ENCODE peak calls at places on chromosomes 13 and 19, in five cellular contexts. I is transverse colon, M is GM12878, Y is ovary, Z is A549. F is an unnamed sample.

GRCh38 chr13:48559638-48560320 is 26.9 kb upstream of the RCBTB2 start:
- DNase-seq in I (no peak), M (no peak), Y (no peak), Z (no peak), F (no peak)

GRCh38 chr13:50081106-50081898 is 66.1 kb downstream of the KCNRG start:
- DNase-seq in I (peak), M (no peak), Y (peak), Z (no peak), F (peak)

GRCh38 chr13:27131202-27131623 is 40.4 kb downstream of the USP12 start:
- DNase-seq in I (no peak), M (peak), Y (no peak), Z (no peak), F (no peak)

GRCh38 chr13:107209811-107210210 is 641.9 kb upstream of the ARGLU1 start:
- DNase-seq in I (no peak), M (no peak), Y (no peak), Z (no peak), F (no peak)

GRCh38 chr13:71962126-71962525 is 95.1 kb upstream of the DACH1 start:
- DNase-seq in I (no peak), M (no peak), Y (no peak), Z (no peak), F (no peak)

GRCh38 chr19:17020823-17021222 is 5.8 kb downstream of the CPAMD8 start:
- DNase-seq in I (no peak), M (no peak), Y (no peak), Z (no peak), F (no peak)

GRCh38 chr19:10583021-10583776 is 3.9 kb downstream of the AP1M2 start:
- DNase-seq in I (no peak), M (no peak), Y (no peak), Z (no peak), F (no peak)

GRCh38 chr19:33796164-33797100 is at the start of gene KCTD15:
- DNase-seq in I (peak), M (no peak), Y (peak), Z (no peak), F (no peak)

GRCh38 chr13:46728777-46729176 is 68.2 kb downstream of the ESD start:
- DNase-seq in I (no peak), M (no peak), Y (no peak), Z (peak), F (no peak)

GRCh38 chr13:73903561-73903960 is 230.6 kb downstream of the KLF12 start:
- DNase-seq in I (no peak), M (no peak), Y (no peak), Z (no peak), F (no peak)

GRCh38 chr19:53664760-53665159 is 33.0 kb downstream of the DPRX start:
- DNase-seq in I (no peak), M (no peak), Y (no peak), Z (no peak), F (no peak)

GRCh38 chr13:24232037-24232436 is 71.5 kb downstream of the SPATA13 start:
- DNase-seq in I (no peak), M (no peak), Y (no peak), Z (no peak), F (no peak)

GRCh38 chr19:3612901-3613741 is 6.4 kb upstream of the TBXA2R start:
- DNase-seq in I (no peak), M (no peak), Y (peak), Z (no peak), F (no peak)

GRCh38 chr13:48595330-48596127 is 58.2 kb upstream of the CYSLTR2 start:
- DNase-seq in I (peak), M (no peak), Y (peak), Z (peak), F (peak)

GRCh38 chr13:31008400-31009115 is 76.1 kb downstream of the TEX26 start:
- DNase-seq in I (no peak), M (no peak), Y (no peak), Z (no peak), F (no peak)

GRCh38 chr19:3006075-3006767 is 22.9 kb downstream of the TLE2 start:
- DNase-seq in I (peak), M (no peak), Y (no peak), Z (no peak), F (no peak)

GRCh38 chr13:101945435-101945834 is 456.4 kb downstream of the FGF14 start:
- DNase-seq in I (no peak), M (no peak), Y (no peak), Z (no peak), F (no peak)

GRCh38 chr19:9909251-9909650 is 27.1 kb downstream of the OLFM2 start:
- DNase-seq in I (no peak), M (no peak), Y (no peak), Z (no peak), F (no peak)

GRCh38 chr19:20167020-20167644 is at the start of gene ZNF486:
- DNase-seq in I (peak), M (no peak), Y (peak), Z (no peak), F (peak)

GRCh38 chr13:74573654-74574053 is 439.4 kb upstream of the KLF12 start:
- DNase-seq in I (no peak), M (no peak), Y (no peak), Z (no peak), F (no peak)

GRCh38 chr19:47891923-47892666 is 6.0 kb upstream of the SULT2A1 start:
- DNase-seq in I (no peak), M (no peak), Y (no peak), Z (no peak), F (peak)
- TF ChIP-seq POLR2A in I (no peak), M (no peak), Y (no peak), Z (no peak), F (no peak)

GRCh38 chr19:14517446-14517839 is 754 bp downstream of the DNAJB1 start:
- DNase-seq in I (peak), M (no peak), Y (no peak), Z (no peak), F (no peak)
- TF ChIP-seq EP300 in I (no peak), M (no peak), Y (no peak), Z (no peak), F (no peak)

DNA sequence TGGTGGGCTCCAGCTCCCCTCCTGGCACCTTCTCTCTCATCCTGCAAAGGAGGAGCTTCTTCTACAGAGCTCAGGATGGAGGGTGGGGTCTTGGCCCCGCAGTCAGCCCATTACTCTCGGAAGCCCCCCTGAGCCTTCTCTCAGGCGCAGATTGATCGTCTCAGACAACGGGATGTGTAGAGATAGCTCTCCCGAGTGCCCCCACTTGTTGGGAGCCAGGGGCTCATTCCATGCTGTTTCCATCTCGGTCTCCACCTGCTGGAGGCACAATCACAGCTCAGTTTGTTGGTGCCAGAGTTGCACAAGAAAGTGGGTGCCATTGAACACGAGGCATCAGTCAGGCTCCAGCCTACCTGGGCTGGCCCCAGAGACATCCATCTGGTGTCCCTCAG is 3.6 kb upstream of the ZNF135 start:
- DNase-seq in I (no peak), M (no peak), Y (no peak), Z (no peak), F (no peak)
- TF ChIP-seq POLR2A in I (no peak), M (no peak), Y (no peak), Z (no peak), F (no peak)

GRCh38 chr19:18023596-18024212 is 15.7 kb downstream of the ARRDC2 start:
- DNase-seq in I (peak), M (no peak), Y (peak), Z (no peak), F (peak)
- TF ChIP-seq EP300 in I (peak), M (peak), Y (peak), Z (no peak), F (peak)

DNA sequence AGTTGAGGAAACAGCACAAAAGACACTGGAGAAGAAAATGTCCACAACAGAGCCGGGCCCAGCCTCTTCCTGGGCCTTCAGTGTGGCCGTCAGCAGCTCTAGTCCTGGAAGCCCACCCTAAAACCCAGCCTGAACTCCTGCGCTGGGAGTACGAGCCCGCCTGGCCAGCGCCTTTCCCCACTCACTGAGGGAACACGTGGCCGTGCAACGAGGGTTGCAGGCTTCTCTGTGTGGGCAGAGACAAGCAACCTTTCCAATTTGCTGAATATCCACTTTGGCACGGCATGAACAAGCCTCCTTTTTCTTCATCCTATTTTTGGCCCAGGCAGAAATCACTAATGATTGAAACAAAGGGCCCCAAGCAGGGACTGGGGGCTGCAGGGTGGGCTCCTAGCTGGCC is 89.2 kb downstream of the CRYL1 start:
- DNase-seq in I (no peak), M (no peak), Y (no peak), Z (no peak), F (no peak)
- TF ChIP-seq POLR2A in I (no peak), M (no peak), Y (no peak), Z (no peak), F (no peak)

GRCh38 chr19:43444531-43445340 is 20.7 kb downstream of the LYPD3 start:
- DNase-seq in I (no peak), M (no peak), Y (no peak), Z (no peak), F (no peak)
- TF ChIP-seq EP300 in I (no peak), M (no peak), Y (no peak), Z (no peak), F (no peak)